ENCODE peak calls at places on chromosomes 4 and X, in four cellular contexts. X is stimulated activated CD8-positive, alpha-beta memory T cell treated with anti-CD3 and anti-CD28 coated beads, Interleukin-7, amount 100 ng/mL, for 24 hours; K is right cardiac atrium; S is IMR-90. V is an unnamed sample.

GRCh38 chr4:128358231-128358902 is 70.8 kb upstream of the PGRMC2 start:
- DNase-seq in X (no peak), K (no peak), S (peak; percentile 91), V (no peak)

GRCh38 chr4:102438396-102438795 is 62.8 kb upstream of the NFKB1 start:
- DNase-seq in X (no peak), K (no peak), S (peak; percentile 10), V (no peak)

GRCh38 chr4:159049780-159050375 is 53.0 kb upstream of the RAPGEF2 start:
- DNase-seq in X (no peak), K (no peak), S (no peak), V (no peak)

GRCh38 chr4:10117424-10118354 is 1.1 kb upstream of the WDR1 start:
- DNase-seq in X (no peak), K (peak; percentile 50), S (no peak), V (peak; percentile 71)

GRCh38 chr4:88033309-88033708 is 25.9 kb downstream of the PKD2 start:
- DNase-seq in X (no peak), K (no peak), S (peak; percentile 72), V (peak; percentile 61)

GRCh38 chr4:1209821-1210220 is 37.4 kb upstream of the SPON2 start:
- DNase-seq in X (no peak), K (peak; percentile 93), S (peak; percentile 80), V (peak; percentile 67)

GRCh38 chrX:78375894-78376293 is 48.5 kb upstream of the CYSLTR1 start:
- DNase-seq in X (no peak), K (no peak), S (no peak), V (no peak)

GRCh38 chr4:2333356-2333841 is 71.5 kb upstream of the MXD4 start:
- DNase-seq in X (no peak), K (no peak), S (no peak), V (peak; percentile 84)

GRCh38 chrX:71910526-71911022 is at the start of gene NHSL2:
- DNase-seq in X (no peak), K (peak; percentile 49), S (peak; percentile 6), V (no peak)

GRCh38 chrX:134932528-134933217 is 58.1 kb upstream of the SMIM10 start:
- DNase-seq in X (no peak), K (no peak), S (peak; percentile 74), V (no peak)

GRCh38 chr4:183398298-183399129 is 45.9 kb upstream of the CDKN2AIP start:
- DNase-seq in X (peak; percentile 29), K (peak; percentile 80), S (peak; percentile 69), V (peak; percentile 80)

GRCh38 chrX:337331-337831 is 18.8 kb upstream of the GTPBP6 start:
- DNase-seq in X (no peak), K (no peak), S (no peak), V (no peak)

GRCh38 chr4:8376361-8377102 is 64.0 kb downstream of the ACOX3 start:
- DNase-seq in X (no peak), K (no peak), S (no peak), V (no peak)

GRCh38 chrX:143615851-143616250 is 20.1 kb downstream of the SLITRK4 start:
- DNase-seq in X (no peak), K (no peak), S (no peak), V (no peak)

GRCh38 chr4:57109847-57110634 is at the start of gene IGFBP7:
- DNase-seq in X (no peak), K (peak; percentile 74), S (no peak), V (no peak)